ENCODE peak calls at places on chromosomes 1 and 21, in seven cellular contexts. G is ovary, Q is AG04449, K is heart left ventricle, P is RWPE2, O is B cell, N is upper lobe of right lung. R is an unnamed sample.

GRCh38 chr1:160858127-160858909 is 4.4 kb downstream of the CD244 start:
- DNase-seq in O (no peak), P (no peak), K (no peak), N (no peak), Q (no peak), G (no peak), R (no peak)

GRCh38 chr1:22286491-22286890 is 143.6 kb upstream of the WNT4 start:
- DNase-seq in K (no peak), N (no peak), P (no peak), G (no peak), Q (no peak), O (no peak), R (no peak)

GRCh38 chr1:203282720-203283542 is 22.4 kb upstream of the BTG2 start:
- DNase-seq in Q (no peak), P (peak; percentile 23), N (peak; percentile 42), O (peak; percentile 49), G (no peak), K (no peak), R (no peak)

GRCh38 chr1:219699870-219700269 is 87.0 kb upstream of the ZC3H11B start:
- DNase-seq in K (no peak), O (no peak), N (no peak), G (no peak), P (no peak), Q (no peak), R (no peak)

GRCh38 chr1:109989656-109990653 is 5.4 kb downstream of the AHCYL1 start:
- DNase-seq in G (no peak), N (no peak), K (no peak), Q (no peak), P (no peak), O (no peak), R (no peak)

GRCh38 chr1:232788235-232788872 is 16.9 kb upstream of the MAP10 start:
- DNase-seq in N (no peak), G (no peak), K (no peak), P (no peak), O (no peak), Q (no peak), R (no peak)

GRCh38 chr1:183588827-183589226 is 1.4 kb downstream of the NCF2 start:
- DNase-seq in O (no peak), G (no peak), K (no peak), P (no peak), N (no peak), Q (no peak), R (no peak)

GRCh38 chr1:244964112-244964971 is 100.0 kb upstream of the HNRNPU start:
- DNase-seq in O (no peak), Q (peak; percentile 38), K (no peak), N (no peak), G (no peak), P (no peak), R (no peak)

GRCh38 chr1:35691571-35692220 is 27.0 kb downstream of the C1orf216 start:
- DNase-seq in P (no peak), O (no peak), G (no peak), K (no peak), N (no peak), Q (no peak), R (no peak)

GRCh38 chr1:37561794-37562132 is 5.0 kb downstream of the DNALI1 start:
- DNase-seq in K (no peak), O (peak; percentile 49), N (no peak), G (no peak), Q (no peak), P (no peak), R (peak; percentile 57)

GRCh38 chr1:17369466-17369865 is 2.5 kb upstream of the PADI6 start:
- DNase-seq in O (no peak), P (peak; percentile 83), G (no peak), Q (peak; percentile 0), K (no peak), N (no peak), R (no peak)

GRCh38 chr1:154353460-154353904 is 28.2 kb downstream of the ATP8B2 start:
- DNase-seq in G (no peak), Q (no peak), P (no peak), K (no peak), O (no peak), N (no peak), R (peak; percentile 58)
- TF ChIP-seq CTCF in G (no peak), Q (peak; percentile 32), P (peak; percentile 38), K (no peak), O (no peak), N (peak; percentile 24), R (peak; percentile 31)

GRCh38 chr1:151715726-151716404 is 738 bp downstream of the CELF3 start:
- DNase-seq in O (no peak), N (no peak), P (no peak), G (no peak), Q (no peak), K (no peak), R (no peak)
- TF ChIP-seq CTCF in O (no peak), N (no peak), P (no peak), G (no peak), Q (no peak), K (no peak), R (no peak)

DNA sequence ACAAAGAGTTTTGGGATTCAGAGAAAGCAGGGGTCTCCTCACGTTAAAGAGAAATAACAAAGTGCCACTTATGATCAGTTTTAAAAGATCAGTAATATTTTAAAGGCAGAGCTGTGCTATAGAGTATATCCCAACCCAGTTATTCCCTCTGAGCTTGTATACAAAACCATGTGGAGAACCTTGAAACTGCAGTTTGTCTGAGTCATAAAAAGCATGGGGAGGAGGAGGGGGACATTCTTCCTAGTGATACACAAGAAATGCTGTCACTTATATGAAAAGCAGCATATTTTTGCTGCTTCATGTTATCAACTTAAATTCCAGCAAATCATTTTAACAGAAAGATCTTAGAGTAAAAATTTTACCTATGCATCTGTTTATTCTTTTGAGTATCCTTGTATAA is 244.5 kb downstream of the GPR52 start:
- DNase-seq in P (no peak), Q (no peak), G (no peak), N (no peak), O (no peak), K (no peak), R (no peak)
- TF ChIP-seq CTCF in P (no peak), Q (no peak), G (no peak), N (no peak), O (no peak), K (no peak), R (no peak)

GRCh38 chr21:39137248-39138186 is 45.7 kb downstream of the PSMG1 start:
- DNase-seq in O (no peak), N (no peak), K (no peak), G (no peak), P (no peak), Q (no peak), R (no peak)
- TF ChIP-seq CTCF in O (no peak), N (no peak), K (no peak), G (no peak), P (no peak), Q (peak; percentile 5), R (no peak)

GRCh38 chr1:114554577-114554976 is 26.8 kb downstream of the BCAS2 start:
- DNase-seq in P (no peak), N (no peak), G (no peak), Q (no peak), K (no peak), O (no peak), R (no peak)

GRCh38 chr1:114564141-114564540 is 17.3 kb downstream of the BCAS2 start:
- DNase-seq in N (no peak), Q (no peak), G (no peak), K (no peak), O (no peak), P (no peak), R (no peak)

GRCh38 chr1:114559356-114559755 is 22.1 kb downstream of the BCAS2 start:
- DNase-seq in N (no peak), P (no peak), K (no peak), Q (no peak), G (no peak), O (no peak), R (no peak)

GRCh38 chr1:114561333-114561732 is 20.1 kb downstream of the BCAS2 start:
- DNase-seq in O (no peak), K (no peak), P (no peak), Q (no peak), N (no peak), G (no peak), R (no peak)

GRCh38 chr1:114558548-114558947 is 22.9 kb downstream of the BCAS2 start:
- DNase-seq in Q (no peak), K (no peak), N (no peak), G (no peak), P (no peak), O (no peak), R (peak; percentile 43)
- TF ChIP-seq CTCF in Q (no peak), K (peak; percentile 36), N (peak; percentile 47), G (no peak), P (peak; percentile 74), O (peak; percentile 75), R (peak; percentile 34)

R was measured in GM10248.